ENCODE peak calls at places on chromosomes 3 and 15, in five cellular contexts. Y is neuronal stem cell, O is H9, Q is mesenchymal stem cell, D is H1. L is an unnamed sample.

GRCh38 chr3:66633564-66633963 is 132.7 kb upstream of the LRIG1 start:
- DNase-seq in Y (no peak), D (no peak), O (no peak), Q (no peak), L (no peak)

GRCh38 chr3:126151562-126152302 is 28.7 kb downstream of the ALDH1L1 start:
- DNase-seq in D (peak), Q (no peak), O (peak), Y (no peak), L (no peak)

GRCh38 chr15:42068601-42069000 is 25.8 kb downstream of the PLA2G4D start:
- DNase-seq in D (no peak), Q (no peak), O (no peak), Y (no peak), L (no peak)

GRCh38 chr3:18425641-18426403 is 683 bp upstream of the SATB1 start:
- DNase-seq in D (peak), Q (peak), Y (no peak), O (peak), L (no peak)

GRCh38 chr15:60414016-60414682 is 16.4 kb upstream of the ANXA2 start:
- DNase-seq in Y (no peak), Q (peak), D (no peak), O (no peak), L (peak)

GRCh38 chr15:82911458-82911857 is 41.1 kb downstream of the HOMER2 start:
- DNase-seq in Q (no peak), O (no peak), D (no peak), Y (no peak), L (no peak)

GRCh38 chr3:157914882-157915281 is 191.3 kb downstream of the SHOX2 start:
- DNase-seq in Q (no peak), O (no peak), D (no peak), Y (no peak), L (no peak)

GRCh38 chr15:52227456-52227855 is 36.3 kb upstream of the GNB5 start:
- DNase-seq in Q (peak), Y (peak), D (peak), O (peak), L (peak)

GRCh38 chr3:42451546-42452230 is 41.3 kb upstream of the LYZL4 start:
- DNase-seq in O (no peak), D (no peak), Q (peak), Y (no peak), L (no peak)

GRCh38 chr15:55576911-55577310 is 11.2 kb downstream of the PYGO1 start:
- DNase-seq in O (no peak), Q (no peak), Y (no peak), D (no peak), L (no peak)

GRCh38 chr3:12724794-12725193 is 34.3 kb downstream of the TMEM40 start:
- DNase-seq in Y (no peak), Q (no peak), O (no peak), D (no peak), L (no peak)

GRCh38 chr3:147361671-147362420 is 44.5 kb downstream of the ZIC4 start:
- DNase-seq in Y (no peak), D (peak), O (peak), Q (no peak), L (no peak)

GRCh38 chr3:147412917-147413711 is 3.9 kb downstream of the ZIC1 start:
- DNase-seq in D (peak), Y (peak), O (peak), Q (no peak), L (no peak)

GRCh38 chr15:92954578-92954977 is 54.5 kb downstream of the CHD2 start:
- DNase-seq in Y (no peak), Q (no peak), D (no peak), O (no peak), L (no peak)

GRCh38 chr3:49253512-49253911 is 23.5 kb downstream of the C3orf62 start:
- DNase-seq in Y (no peak), Q (no peak), D (no peak), O (no peak), L (no peak)

GRCh38 chr3:105594219-105594618 is 227.5 kb downstream of the ALCAM start:
- DNase-seq in Q (no peak), Y (no peak), O (no peak), D (no peak), L (peak)

GRCh38 chr15:66253643-66254363 is at the start of gene MEGF11:
- DNase-seq in Y (no peak), O (peak), Q (peak), D (peak), L (peak)

GRCh38 chr3:13145826-13146642 is 72.8 kb upstream of the IQSEC1 start:
- DNase-seq in Q (no peak), D (no peak), Y (no peak), O (no peak), L (no peak)

GRCh38 chr15:98650871-98651481 is 2.6 kb downstream of the IGF1R start:
- DNase-seq in Y (no peak), Q (peak), D (no peak), O (no peak), L (peak)

GRCh38 chr15:98647774-98648653 is at the start of gene IGF1R:
- DNase-seq in O (peak), D (peak), Y (peak), Q (peak), L (peak)

GRCh38 chr15:98648654-98649537 is 557 bp downstream of the IGF1R start:
- DNase-seq in Y (peak), D (no peak), Q (peak), O (no peak), L (peak)

GRCh38 chr15:98649996-98650870 is 1.9 kb downstream of the IGF1R start:
- DNase-seq in O (no peak), Q (peak), D (no peak), Y (no peak), L (peak)

DNA sequence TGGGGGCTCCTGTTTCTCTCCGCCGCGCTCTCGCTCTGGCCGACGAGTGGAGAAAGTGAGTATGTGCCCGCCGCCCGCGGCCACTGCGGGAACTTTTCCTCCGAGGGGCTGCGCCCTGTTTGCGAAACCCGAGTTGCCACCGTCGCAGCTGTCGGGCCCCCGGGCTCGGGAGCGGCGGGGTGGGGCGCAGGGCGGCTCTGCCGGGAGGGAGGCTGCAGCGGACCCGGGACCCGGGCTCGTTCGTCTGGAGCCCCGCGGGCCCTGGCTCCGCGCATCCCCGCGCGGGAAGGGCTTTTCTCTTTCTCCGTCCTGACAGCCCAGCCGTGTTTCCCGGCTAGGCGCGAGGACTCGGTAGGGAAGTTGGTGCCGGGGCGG is 1.3 kb downstream of the IGF1R start:
- DNase-seq in O (no peak), D (no peak), Q (peak), Y (no peak), L (no peak)
- H3K14ac ChIP-seq in O (peak), D (no peak), Q (no peak), Y (peak), L (peak)

DNA sequence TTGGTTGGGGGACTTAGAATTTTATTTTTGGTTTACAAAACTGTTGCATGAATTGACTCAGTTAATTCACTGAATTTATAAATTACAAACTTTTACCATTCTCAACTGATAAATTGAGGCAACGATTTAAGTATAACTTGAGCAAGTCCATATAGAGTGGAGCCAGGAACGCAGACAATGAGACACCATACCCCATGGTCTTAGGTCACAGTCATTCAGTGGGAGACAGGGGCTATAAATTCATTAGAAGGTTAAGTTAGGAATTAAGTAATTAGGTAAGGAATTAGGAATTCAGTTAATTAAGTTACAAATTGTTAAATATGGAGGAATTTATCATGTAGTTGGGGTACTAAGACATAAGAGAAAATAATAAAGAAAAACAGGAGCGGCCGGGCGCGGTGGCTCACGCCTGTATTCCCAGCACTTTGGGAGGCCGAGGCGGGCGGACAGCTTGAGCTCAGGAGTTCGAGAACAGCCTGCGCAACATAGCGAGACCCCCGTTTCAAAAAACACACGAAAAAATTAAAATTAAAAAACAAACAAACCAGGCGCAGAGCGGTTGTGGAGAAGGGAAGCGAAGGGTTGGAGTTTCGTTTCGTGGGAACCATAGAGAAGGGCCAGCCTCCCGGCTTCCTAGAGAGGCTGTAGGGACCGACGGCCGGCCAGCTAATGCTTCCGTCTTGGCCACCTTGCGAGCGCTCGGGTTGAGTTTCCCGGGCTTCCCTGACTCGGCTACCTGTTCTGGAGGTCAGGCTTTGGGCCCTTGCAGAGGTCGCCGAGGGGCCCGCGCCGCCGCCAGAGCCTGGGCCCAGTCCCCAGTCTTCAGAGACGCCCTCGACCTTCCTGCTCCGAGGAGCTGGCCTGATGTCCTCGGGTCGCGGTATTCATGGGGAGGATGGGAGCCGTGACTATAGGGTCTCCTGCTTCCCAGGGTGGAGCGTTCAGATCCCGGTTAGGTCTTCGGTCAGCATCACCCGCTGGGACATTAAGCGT is at the start of gene ZNF619:
- DNase-seq in O (peak), D (peak), Y (peak), Q (peak), L (peak)
- H3K14ac ChIP-seq in O (peak), D (no peak), Y (peak), Q (no peak), L (peak)

GRCh38 chr3:51968175-51968681 is 974 bp upstream of the PCBP4 start:
- DNase-seq in O (peak), Q (no peak), Y (peak), D (no peak), L (peak)

GRCh38 chr3:51966941-51967383 is 292 bp downstream of the PCBP4 start:
- DNase-seq in Q (no peak), O (no peak), Y (no peak), D (peak), L (no peak)

GRCh38 chr3:51967384-51968174 is at the start of gene PCBP4:
- DNase-seq in Q (peak), Y (no peak), D (peak), O (peak), L (peak)

GRCh38 chr3:51966016-51966415 is 1.2 kb downstream of the PCBP4 start:
- DNase-seq in O (no peak), D (no peak), Q (no peak), Y (no peak), L (no peak)

DNA sequence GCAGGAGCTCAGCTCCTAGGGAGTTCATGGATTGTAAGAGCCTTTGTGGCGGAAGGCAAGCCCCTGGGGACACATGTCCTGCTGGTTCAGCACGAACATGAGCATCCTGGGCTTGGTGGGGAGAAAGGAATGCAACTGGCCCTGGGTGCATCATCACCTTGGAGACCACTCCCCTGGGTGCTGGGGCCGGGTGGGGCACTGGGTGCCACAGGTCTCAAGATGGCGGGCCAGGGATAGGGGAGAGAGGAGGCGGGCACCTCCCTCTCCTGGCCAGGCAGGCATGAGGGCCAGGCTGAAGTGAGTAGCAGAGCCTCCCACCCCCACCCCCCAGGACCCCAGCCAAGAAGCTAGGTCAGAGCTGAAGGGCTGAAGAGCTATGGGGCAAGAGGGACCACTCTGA is 768 bp downstream of the PCBP4 start:
- DNase-seq in Q (no peak), D (no peak), O (no peak), Y (no peak), L (no peak)
- H3K14ac ChIP-seq in Q (no peak), D (no peak), O (no peak), Y (no peak), L (peak)

DNA sequence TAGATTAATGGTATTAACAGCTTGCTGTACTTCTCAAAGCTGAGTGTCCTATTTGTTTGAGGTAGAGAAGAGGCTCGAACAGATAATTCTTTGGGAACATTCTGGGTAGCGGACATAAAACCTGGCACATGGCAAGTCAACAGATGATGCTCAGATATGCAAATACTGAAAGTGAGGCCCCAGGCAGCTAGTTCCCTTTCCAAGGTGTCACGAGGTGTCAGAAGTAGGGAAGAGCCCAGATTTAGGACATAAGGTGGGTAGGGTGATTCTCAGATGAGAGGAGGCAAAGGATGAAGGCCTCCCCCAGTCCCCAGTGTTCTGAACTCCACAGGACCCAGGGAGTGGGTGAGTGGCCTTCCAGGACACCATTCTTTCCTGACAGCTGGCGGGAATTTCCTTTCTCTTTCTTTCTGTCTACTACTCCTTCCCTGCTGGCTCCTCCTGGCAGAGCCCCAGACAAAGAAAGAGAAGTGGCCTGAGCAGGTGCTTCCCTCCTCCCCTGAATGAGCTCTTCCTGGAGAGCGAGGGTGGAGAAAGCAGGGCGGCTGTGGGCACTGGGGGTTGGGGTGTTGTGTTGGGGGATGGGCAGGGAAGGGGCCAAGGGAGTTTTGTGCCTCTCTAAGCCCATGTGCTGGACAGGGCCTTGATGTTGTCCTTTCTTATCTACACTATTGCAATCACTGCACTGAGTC is 87.5 kb downstream of the CORO2B start:
- DNase-seq in O (peak), Q (no peak), D (peak), Y (no peak), L (no peak)
- H3K14ac ChIP-seq in O (peak), Q (no peak), D (no peak), Y (no peak), L (peak)

DNA sequence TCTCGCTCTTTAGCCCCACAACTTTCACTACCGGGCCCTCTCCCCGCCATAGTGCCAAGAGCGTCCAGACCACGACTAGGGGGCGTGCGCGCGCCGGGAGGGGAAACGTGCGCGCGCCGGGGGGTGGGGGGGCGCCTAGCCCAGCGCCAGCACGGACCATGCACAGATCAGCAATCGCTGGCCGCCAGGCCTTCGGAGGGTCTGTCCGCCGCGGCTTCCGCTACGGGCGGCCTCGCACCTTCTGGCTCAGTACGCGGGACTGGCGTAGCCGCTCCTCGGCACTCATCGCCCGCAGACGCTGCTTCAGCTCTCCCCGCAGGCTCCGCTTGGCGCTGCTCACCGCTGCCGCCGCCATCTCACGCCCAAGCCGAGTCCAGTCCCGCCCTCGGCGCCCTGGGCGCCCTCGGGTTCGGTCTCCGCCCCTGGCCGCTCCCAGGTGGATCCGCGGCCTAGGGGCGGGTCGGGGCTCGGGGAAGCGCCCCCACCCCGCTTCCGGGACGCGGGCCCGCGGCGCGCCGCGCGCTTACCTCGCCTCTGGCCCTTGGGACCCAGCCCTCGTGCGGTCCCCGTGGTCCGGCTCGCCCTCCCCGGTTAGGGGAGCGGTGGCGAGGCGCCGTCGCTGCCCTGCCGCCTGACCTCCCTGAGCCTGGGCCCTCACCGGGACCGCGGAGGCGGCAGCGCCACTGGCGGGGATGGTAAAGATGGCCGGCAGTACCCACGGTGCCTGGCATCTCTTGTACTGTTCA is at the start of gene MTHFS:
- DNase-seq in D (peak), O (peak), Y (peak), Q (peak), L (peak)
- H3K14ac ChIP-seq in D (peak), O (peak), Y (peak), Q (peak), L (peak)

L was measured in IMR-90.